ENCODE peak calls at places on chromosomes 3 and 15, in five cellular contexts. T is epithelial cell of esophagus, Q is amygdala, S is body of pancreas, A is WTC11. J is an unnamed sample.

GRCh38 chr15:84947947-84948830 is 33.5 kb upstream of the PDE8A start:
- DNase-seq in T (peak; percentile 59), Q (no peak), S (peak; percentile 23), A (no peak), J (peak; percentile 96)

GRCh38 chr15:63086967-63087366 is 34.7 kb upstream of the LACTB start:
- DNase-seq in T (no peak), Q (no peak), S (no peak), A (no peak), J (no peak)

GRCh38 chr3:71649757-71650156 is 66.2 kb upstream of the FOXP1 start:
- DNase-seq in T (no peak), Q (no peak), S (no peak), A (no peak), J (no peak)

GRCh38 chr3:192840143-192840836 is 77.4 kb downstream of the MB21D2 start:
- DNase-seq in T (no peak), Q (no peak), S (no peak), A (no peak), J (no peak)

GRCh38 chr15:57605491-57605890 is 13.8 kb downstream of the MYZAP start:
- DNase-seq in T (no peak), Q (no peak), S (no peak), A (no peak), J (no peak)

GRCh38 chr15:49492834-49493233 is 69.8 kb downstream of the FGF7 start:
- DNase-seq in T (peak; percentile 88), Q (no peak), S (no peak), A (no peak), J (peak; percentile 31)

GRCh38 chr15:44468713-44469385 is 41.4 kb downstream of the CTDSPL2 start:
- DNase-seq in T (peak; percentile 89), Q (no peak), S (no peak), A (no peak), J (peak; percentile 58)

GRCh38 chr3:123953735-123954134 is 7.3 kb downstream of the CCDC14 start:
- DNase-seq in T (no peak), Q (no peak), S (no peak), A (no peak), J (no peak)

GRCh38 chr15:96126859-96127258 is 203.6 kb upstream of the NR2F2 start:
- DNase-seq in T (no peak), Q (no peak), S (no peak), A (peak; percentile 16), J (no peak)

GRCh38 chr3:184361932-184362667 is 590 bp downstream of the POLR2H start:
- DNase-seq in T (peak; percentile 69), Q (peak; percentile 80), S (peak; percentile 68), A (peak; percentile 47), J (peak; percentile 68)

GRCh38 chr3:42544492-42545283 is 37.1 kb downstream of the SEC22C start:
- DNase-seq in T (no peak), Q (no peak), S (peak; percentile 88), A (no peak), J (peak; percentile 72)

GRCh38 chr3:8371085-8371551 is 130.5 kb upstream of the LMCD1 start:
- DNase-seq in T (peak; percentile 29), Q (no peak), S (no peak), A (no peak), J (peak; percentile 51)

GRCh38 chr3:188431553-188431952 is 277.6 kb downstream of the LPP start:
- DNase-seq in T (peak; percentile 93), Q (no peak), S (no peak), A (no peak), J (peak; percentile 84)

GRCh38 chr3:184145120-184145524 is 10.0 kb downstream of the EIF2B5 start:
- DNase-seq in T (peak; percentile 87), Q (no peak), S (peak; percentile 66), A (peak; percentile 66), J (peak; percentile 72)

GRCh38 chr3:194423317-194423716 is 24.3 kb upstream of the GP5 start:
- DNase-seq in T (no peak), Q (no peak), S (no peak), A (no peak), J (no peak)

GRCh38 chr3:116018651-116019050 is 395.3 kb downstream of the GAP43 start:
- DNase-seq in T (peak; percentile 35), Q (no peak), S (no peak), A (no peak), J (no peak)

GRCh38 chr3:4614927-4615326 is 121.8 kb downstream of the ITPR1 start:
- DNase-seq in T (no peak), Q (no peak), S (no peak), A (no peak), J (no peak)

GRCh38 chr15:40471778-40472130 is 970 bp downstream of the CHST14 start:
- DNase-seq in T (peak; percentile 53), Q (no peak), S (peak; percentile 69), A (peak; percentile 57), J (peak; percentile 77)

GRCh38 chr3:197023998-197024651 is 5.5 kb downstream of the MELTF start:
- DNase-seq in T (no peak), Q (no peak), S (no peak), A (no peak), J (no peak)

GRCh38 chr15:74531144-74531811 is 9.7 kb upstream of the ARID3B start:
- DNase-seq in T (peak; percentile 84), Q (no peak), S (no peak), A (peak; percentile 41), J (peak; percentile 97)

GRCh38 chr3:24004171-24004938 is 59.3 kb downstream of the NR1D2 start:
- DNase-seq in T (peak; percentile 93), Q (no peak), S (no peak), A (no peak), J (no peak)

GRCh38 chr3:134640378-134640777 is 10.4 kb downstream of the KY start:
- DNase-seq in T (no peak), Q (no peak), S (no peak), A (no peak), J (no peak)

GRCh38 chr3:25573386-25574171 is 91.1 kb downstream of the TOP2B start:
- DNase-seq in T (no peak), Q (no peak), S (no peak), A (no peak), J (peak; percentile 25)

GRCh38 chr3:135218304-135218703 is 423.2 kb downstream of the EPHB1 start:
- DNase-seq in T (no peak), Q (no peak), S (no peak), A (peak; percentile 43), J (no peak)

GRCh38 chr3:143974181-143974876 is 2.7 kb downstream of the DIPK2A start:
- DNase-seq in T (peak; percentile 7), Q (no peak), S (no peak), A (no peak), J (no peak)

GRCh38 chr3:38690185-38690584 is 40.7 kb upstream of the SCN5A start:
- DNase-seq in T (no peak), Q (no peak), S (no peak), A (no peak), J (no peak)

GRCh38 chr15:34620814-34621213 is 37.4 kb upstream of the GOLGA8B start:
- DNase-seq in T (no peak), Q (no peak), S (no peak), A (no peak), J (peak; percentile 44)

GRCh38 chr15:51089699-51090098 is 5.0 kb downstream of the TNFAIP8L3 start:
- DNase-seq in T (peak; percentile 30), Q (no peak), S (no peak), A (no peak), J (no peak)

GRCh38 chr3:49035278-49035677 is 6.1 kb upstream of the IMPDH2 start:
- DNase-seq in T (no peak), Q (no peak), S (no peak), A (no peak), J (no peak)

GRCh38 chr15:63008333-63009049 is 34.1 kb upstream of the TPM1 start:
- DNase-seq in T (no peak), Q (no peak), S (no peak), A (no peak), J (no peak)

GRCh38 chr3:122247825-122248185 is 64.3 kb downstream of the CASR start:
- DNase-seq in T (no peak), Q (no peak), S (peak; percentile 22), A (no peak), J (no peak)

GRCh38 chr3:13474776-13475303 is 5.3 kb upstream of the HDAC11 start:
- DNase-seq in T (peak; percentile 34), Q (no peak), S (no peak), A (no peak), J (no peak)

GRCh38 chr3:72820405-72820804 is 27.8 kb downstream of the SHQ1 start:
- DNase-seq in T (peak; percentile 11), Q (no peak), S (peak; percentile 70), A (no peak), J (peak; percentile 77)

GRCh38 chr15:45428491-45428890 is 50.1 kb upstream of the GATM start:
- DNase-seq in T (no peak), Q (no peak), S (no peak), A (no peak), J (no peak)

GRCh38 chr3:10366681-10367101 is 45.8 kb upstream of the SEC13 start:
- DNase-seq in T (peak; percentile 94), Q (no peak), S (no peak), A (no peak), J (peak; percentile 96)

GRCh38 chr3:86244897-86245296 is 746.1 kb downstream of the VGLL3 start:
- DNase-seq in T (no peak), Q (no peak), S (no peak), A (no peak), J (no peak)

J was measured in PC-3.